ENCODE peak calls at places on chromosomes 2 and 18, in seven cellular contexts. R, E, M, T, L, J and P are unnamed samples.
A peak's percentile ranks its signal among the peaks of the same experiment; 100 is the strongest.

GRCh38 chr2:231413456-231413855 is 17.9 kb downstream of the B3GNT7 start:
- DNase-seq in R (no peak), E (no peak), M (no peak), T (no peak), L (no peak), J (no peak), P (no peak)

GRCh38 chr2:9993490-9994165 is 42.1 kb downstream of the GRHL1 start:
- DNase-seq in R (no peak), E (peak; percentile 58), M (no peak), T (no peak), L (no peak), J (no peak), P (no peak)

GRCh38 chr18:58934356-58934755 is 69.7 kb downstream of the ZNF532 start:
- DNase-seq in R (no peak), E (no peak), M (no peak), T (no peak), L (no peak), J (no peak), P (no peak)

GRCh38 chr2:79876430-79876829 is 363.6 kb downstream of the CTNNA2 start:
- DNase-seq in R (no peak), E (no peak), M (no peak), T (no peak), L (no peak), J (peak; percentile 1), P (peak; percentile 2)

GRCh38 chr2:157971702-157972101 is 95.6 kb upstream of the ACVR1 start:
- DNase-seq in R (no peak), E (no peak), M (no peak), T (no peak), L (no peak), J (no peak), P (peak; percentile 42)

GRCh38 chr2:217827430-217828201 is 175.2 kb downstream of the TNS1 start:
- DNase-seq in R (no peak), E (no peak), M (no peak), T (no peak), L (peak; percentile 81), J (no peak), P (no peak)

GRCh38 chr2:42054657-42055430 is 7.0 kb downstream of the PKDCC start:
- DNase-seq in R (no peak), E (no peak), M (no peak), T (no peak), L (peak; percentile 35), J (no peak), P (no peak)

GRCh38 chr2:195473802-195474201 is 183.2 kb upstream of the SLC39A10 start:
- DNase-seq in R (no peak), E (no peak), M (no peak), T (no peak), L (peak; percentile 32), J (no peak), P (no peak)

GRCh38 chr18:69956037-69956436 is 8.4 kb upstream of the CD226 start:
- DNase-seq in R (no peak), E (no peak), M (no peak), T (no peak), L (no peak), J (no peak), P (no peak)

GRCh38 chr2:59734743-59735142 is 818.7 kb downstream of the BCL11A start:
- DNase-seq in R (no peak), E (no peak), M (no peak), T (no peak), L (no peak), J (no peak), P (no peak)

GRCh38 chr18:48023334-48024008 is 93.0 kb upstream of the SMAD2 start:
- DNase-seq in R (no peak), E (no peak), M (peak; percentile 65), T (peak; percentile 65), L (peak; percentile 38), J (peak; percentile 54), P (peak; percentile 57)

GRCh38 chr2:197871780-197872456 is 67.5 kb downstream of the PLCL1 start:
- DNase-seq in R (no peak), E (no peak), M (no peak), T (no peak), L (no peak), J (no peak), P (no peak)

GRCh38 chr2:17877811-17878221 is 651 bp upstream of the KCNS3 start:
- DNase-seq in R (no peak), E (no peak), M (no peak), T (no peak), L (no peak), J (no peak), P (peak; percentile 20)

GRCh38 chr2:239666855-239667376 is 266.1 kb upstream of the HDAC4 start:
- DNase-seq in R (no peak), E (peak; percentile 47), M (no peak), T (peak; percentile 28), L (no peak), J (no peak), P (no peak)

GRCh38 chr2:176492583-176492982 is 223.3 kb downstream of the MTX2 start:
- DNase-seq in R (no peak), E (no peak), M (no peak), T (no peak), L (no peak), J (no peak), P (no peak)

GRCh38 chr2:176490061-176490861 is 221.0 kb downstream of the MTX2 start:
- DNase-seq in R (no peak), E (no peak), M (no peak), T (no peak), L (peak; percentile 40), J (no peak), P (peak; percentile 60)

GRCh38 chr2:176493221-176493825 is 224.1 kb downstream of the MTX2 start:
- DNase-seq in R (no peak), E (no peak), M (no peak), T (no peak), L (no peak), J (no peak), P (no peak)

GRCh38 chr2:176493909-176494308 is 224.7 kb downstream of the MTX2 start:
- DNase-seq in R (no peak), E (no peak), M (no peak), T (no peak), L (no peak), J (no peak), P (no peak)

DNA sequence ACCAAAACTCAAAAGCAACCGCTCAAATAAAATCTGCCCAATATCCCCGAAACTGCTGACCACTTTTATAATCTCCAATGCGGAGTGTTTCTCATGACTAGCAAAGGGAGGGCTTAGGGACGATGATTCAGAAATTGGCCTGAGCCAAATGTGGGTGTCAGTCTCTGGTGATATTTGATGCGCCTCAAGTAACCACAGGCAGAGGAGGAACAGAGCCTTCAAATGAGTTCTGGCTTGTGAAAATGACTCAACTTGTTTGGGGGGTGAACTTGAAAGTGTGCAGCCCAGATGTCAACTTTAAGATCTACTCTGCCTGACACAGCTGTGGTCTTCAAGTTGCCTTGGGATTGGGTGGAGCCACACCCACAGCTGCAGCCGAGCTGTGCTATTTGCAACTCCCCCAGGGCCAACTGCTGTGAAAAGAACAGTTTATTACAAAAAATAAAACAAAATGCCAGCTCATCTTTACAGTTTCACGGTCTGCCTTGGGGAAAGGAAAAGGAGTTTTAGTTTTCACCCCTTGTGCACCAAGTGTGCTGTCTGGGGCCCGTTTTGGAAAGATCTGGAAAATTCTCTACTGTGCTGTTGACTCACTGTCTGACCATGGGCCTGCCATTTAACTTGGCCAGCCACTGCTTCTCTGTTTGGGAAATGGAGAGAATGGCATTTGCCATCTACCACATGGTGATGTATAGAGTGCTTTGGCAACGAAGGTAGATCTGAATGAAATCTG is 222.1 kb downstream of the MTX2 start:
- DNase-seq in R (peak; percentile 71), E (peak; percentile 82), M (no peak), T (peak; percentile 71), L (peak; percentile 76), J (peak; percentile 90), P (peak; percentile 99)
- TF ChIP-seq CTCF in R (no peak), E (no peak), M (no peak), T (no peak), L (no peak), J (no peak), P (no peak)

GRCh38 chr2:218985021-218985324 is at the start of gene FEV:
- DNase-seq in R (no peak), E (no peak), M (no peak), T (no peak), L (no peak), J (no peak), P (no peak)
- H3K4me3 ChIP-seq in R (no peak within 1 kb of the TSS), E (peak within 1 kb of the TSS; percentile 46), M (peak within 1 kb of the TSS; percentile 24), T (peak within 1 kb of the TSS; percentile 12), L (no peak within 1 kb of the TSS), J (no peak within 1 kb of the TSS), P (no peak within 1 kb of the TSS)

GRCh38 chr18:8987250-8987649 is 115.2 kb upstream of the NDUFV2 start:
- DNase-seq in R (no peak), E (no peak), M (no peak), T (no peak), L (no peak), J (peak; percentile 28), P (no peak)

GRCh38 chr18:8990276-8991031 is 112.0 kb upstream of the NDUFV2 start:
- DNase-seq in R (no peak), E (no peak), M (no peak), T (no peak), L (no peak), J (no peak), P (peak; percentile 32)

GRCh38 chr18:8989855-8990254 is 112.6 kb upstream of the NDUFV2 start:
- DNase-seq in R (no peak), E (no peak), M (no peak), T (no peak), L (no peak), J (no peak), P (no peak)

GRCh38 chr18:8989017-8989416 is 113.5 kb upstream of the NDUFV2 start:
- DNase-seq in R (no peak), E (no peak), M (no peak), T (no peak), L (no peak), J (no peak), P (no peak)

GRCh38 chr18:8988262-8988871 is 114.1 kb upstream of the NDUFV2 start:
- DNase-seq in R (no peak), E (no peak), M (peak; percentile 41), T (peak; percentile 73), L (peak; percentile 70), J (peak; percentile 53), P (peak; percentile 62)
- TF ChIP-seq CTCF in R (peak; percentile 86), E (peak; percentile 56), M (peak; percentile 67), T (peak; percentile 70), L (peak; percentile 93), J (peak; percentile 93), P (peak; percentile 93)

DNA sequence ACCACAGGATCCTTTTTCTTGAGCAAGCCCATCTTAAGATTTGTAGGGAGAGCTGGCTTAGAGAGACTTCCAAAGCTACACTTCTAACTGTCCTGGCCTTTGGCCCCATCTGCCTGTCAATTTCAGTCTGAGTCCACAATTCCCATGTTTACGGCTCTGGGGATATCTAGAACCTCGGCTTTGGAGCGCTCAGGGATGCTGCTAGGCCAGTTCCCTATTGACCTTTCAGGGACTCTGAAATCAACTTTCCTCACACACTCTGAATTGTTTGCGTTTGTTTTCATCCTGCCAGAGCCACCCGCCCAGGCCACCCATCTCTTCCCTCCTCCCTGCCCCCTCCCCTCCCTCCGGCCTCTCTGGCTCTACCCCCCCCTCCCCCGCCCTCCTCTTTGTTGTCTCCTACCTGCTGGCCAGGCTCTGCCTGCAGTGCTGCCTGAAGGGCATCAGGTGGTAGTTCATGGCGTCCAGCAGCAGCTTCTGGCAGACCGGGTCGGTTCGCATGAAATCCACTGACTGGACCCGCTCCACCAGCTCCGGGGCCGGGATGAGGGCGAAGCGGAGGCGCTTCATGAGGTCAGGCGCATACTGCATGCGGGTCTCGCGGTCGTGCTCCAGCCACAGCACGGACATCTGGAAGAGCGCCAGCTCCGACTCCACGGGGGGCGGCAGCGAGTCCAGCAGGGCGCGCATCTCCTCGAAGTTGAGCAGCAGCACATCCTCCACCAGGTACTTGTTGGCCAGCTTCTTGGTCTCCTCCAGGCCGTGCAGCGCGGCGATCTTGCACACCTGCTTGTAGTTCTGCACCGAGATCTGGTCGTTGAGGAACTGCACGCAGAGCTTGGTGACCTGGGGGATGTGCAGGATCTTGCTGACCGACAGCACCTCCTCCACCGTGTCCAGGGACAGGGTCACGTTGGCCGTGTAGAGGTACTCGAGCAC is 3.3 kb downstream of the KLHL14 start:
- DNase-seq in R (no peak), E (no peak), M (no peak), T (no peak), L (no peak), J (no peak), P (no peak)
- H3K4me3 ChIP-seq in R (no peak overlapping the region), E (peak overlapping the region; percentile 67), M (no peak overlapping the region), T (peak overlapping the region; percentile 52), L (no peak overlapping the region), J (no peak overlapping the region), P (peak overlapping the region; percentile 5)